ENCODE peak calls at places on chromosomes 11 and 22, in four cellular contexts. M is cardiac muscle cell, J is mesothelial cell of epicardium, I is Caki2. C is an unnamed sample.

GRCh38 chr11:121595717-121596156 is 143.0 kb upstream of the SORL1-AS1 start:
- DNase-seq in J (no peak), M (peak), I (peak), C (no peak)

GRCh38 chr11:128553662-128554392 is 33.5 kb downstream of the ETS1 start:
- DNase-seq in J (no peak), M (peak), I (no peak), C (peak)

GRCh38 chr22:20652582-20652981 is 121.3 kb upstream of the SERPIND1 start:
- DNase-seq in I (no peak), J (no peak), M (no peak), C (no peak)

GRCh38 chr22:47164514-47165337 is 402.3 kb downstream of the TBC1D22A start:
- DNase-seq in M (no peak), I (no peak), J (no peak), C (no peak)

GRCh38 chr22:38355275-38355674 is 38.0 kb upstream of the CSNK1E start:
- DNase-seq in J (no peak), I (no peak), M (no peak), C (no peak)

GRCh38 chr11:31800398-31801265 is 10.5 kb downstream of the PAX6 start:
- DNase-seq in M (no peak), J (no peak), I (no peak), C (peak)

GRCh38 chr11:72703281-72704008 is 29.2 kb upstream of the PDE2A start:
- DNase-seq in J (peak), I (peak), M (peak), C (no peak)

GRCh38 chr22:45842141-45842831 is 134.7 kb downstream of the WNT7B start:
- DNase-seq in M (peak), J (no peak), I (peak), C (peak)

GRCh38 chr11:63821411-63821810 is 8.2 kb downstream of the SPINDOC start:
- DNase-seq in J (no peak), M (no peak), I (no peak), C (no peak)

GRCh38 chr22:33666661-33667619 is 253.3 kb downstream of the LARGE1 start:
- DNase-seq in M (no peak), I (no peak), J (no peak), C (no peak)

GRCh38 chr11:92916299-92916698 is 53.2 kb upstream of the MTNR1B start:
- DNase-seq in J (no peak), I (no peak), M (no peak), C (no peak)

GRCh38 chr11:26507229-26507628 is 64.8 kb downstream of the MUC15 start:
- DNase-seq in J (no peak), M (no peak), I (no peak), C (no peak)

GRCh38 chr11:7170431-7170830 is 81.3 kb upstream of the SYT9 start:
- DNase-seq in M (no peak), I (no peak), J (no peak), C (no peak)

GRCh38 chr11:2462986-2463765 is 18.4 kb downstream of the KCNQ1 start:
- DNase-seq in I (no peak), M (no peak), J (peak), C (no peak)

GRCh38 chr11:10295056-10295901 is 1.3 kb upstream of the SBF2 start:
- DNase-seq in J (no peak), I (peak), M (no peak), C (no peak)

GRCh38 chr11:23318670-23319069 is 458.4 kb upstream of the CCDC179 start:
- DNase-seq in I (no peak), J (no peak), M (no peak), C (no peak)